ENCODE peak calls at places on chromosomes 2 and 18, in seven cellular contexts. One of them, this sample, is unnamed.

GRCh38 chr2:159409116-159409800 is 122.8 kb upstream of the WDSUB1 start:
- DNase-seq in pancreas: no peak
- DNase-seq in brain pericyte: no peak
- DNase-seq in IMR-90: no peak
- DNase-seq in endothelial cell: no peak
- DNase-seq in activated T-cell treated with anti-CD3 and anti-CD28 coated beads, Interleukin-2, amount 50 U/mL, for 48 hours: no peak
- DNase-seq in thyroid gland: no peak
- DNase-seq in this sample: no peak

GRCh38 chr2:232485333-232485756 is 2.3 kb downstream of the ECEL1 start:
- DNase-seq in pancreas: no peak
- DNase-seq in activated T-cell treated with anti-CD3 and anti-CD28 coated beads, Interleukin-2, amount 50 U/mL, for 48 hours: no peak
- DNase-seq in IMR-90: no peak
- DNase-seq in endothelial cell: no peak
- DNase-seq in brain pericyte: no peak
- DNase-seq in thyroid gland: no peak
- DNase-seq in this sample: no peak

GRCh38 chr18:29164993-29165599 is 988.2 kb upstream of the CDH2 start:
- DNase-seq in activated T-cell treated with anti-CD3 and anti-CD28 coated beads, Interleukin-2, amount 50 U/mL, for 48 hours: no peak
- DNase-seq in thyroid gland: no peak
- DNase-seq in IMR-90: peak; percentile 90
- DNase-seq in brain pericyte: no peak
- DNase-seq in pancreas: no peak
- DNase-seq in endothelial cell: no peak
- DNase-seq in this sample: no peak

GRCh38 chr2:39411186-39411944 is 25.7 kb downstream of the MAP4K3 start:
- DNase-seq in brain pericyte: no peak
- DNase-seq in IMR-90: peak; percentile 96
- DNase-seq in activated T-cell treated with anti-CD3 and anti-CD28 coated beads, Interleukin-2, amount 50 U/mL, for 48 hours: no peak
- DNase-seq in pancreas: no peak
- DNase-seq in thyroid gland: no peak
- DNase-seq in endothelial cell: no peak
- DNase-seq in this sample: no peak

GRCh38 chr2:144516417-144516980 is 3.4 kb downstream of the ZEB2 start:
- DNase-seq in brain pericyte: no peak
- DNase-seq in endothelial cell: no peak
- DNase-seq in activated T-cell treated with anti-CD3 and anti-CD28 coated beads, Interleukin-2, amount 50 U/mL, for 48 hours: no peak
- DNase-seq in thyroid gland: no peak
- DNase-seq in IMR-90: no peak
- DNase-seq in pancreas: no peak
- DNase-seq in this sample: peak; percentile 59

GRCh38 chr2:85830645-85831044 is 58.1 kb downstream of the ST3GAL5 start:
- DNase-seq in brain pericyte: no peak
- DNase-seq in activated T-cell treated with anti-CD3 and anti-CD28 coated beads, Interleukin-2, amount 50 U/mL, for 48 hours: no peak
- DNase-seq in thyroid gland: no peak
- DNase-seq in endothelial cell: no peak
- DNase-seq in IMR-90: no peak
- DNase-seq in pancreas: no peak
- DNase-seq in this sample: no peak

GRCh38 chr2:2798337-2798736 is 467.3 kb upstream of the MYT1L start:
- DNase-seq in pancreas: no peak
- DNase-seq in brain pericyte: no peak
- DNase-seq in thyroid gland: no peak
- DNase-seq in endothelial cell: no peak
- DNase-seq in activated T-cell treated with anti-CD3 and anti-CD28 coated beads, Interleukin-2, amount 50 U/mL, for 48 hours: no peak
- DNase-seq in IMR-90: no peak
- DNase-seq in this sample: no peak

GRCh38 chr2:10137053-10137843 is 14.7 kb downstream of the RRM2 start:
- DNase-seq in endothelial cell: no peak
- DNase-seq in brain pericyte: no peak
- DNase-seq in IMR-90: no peak
- DNase-seq in thyroid gland: no peak
- DNase-seq in activated T-cell treated with anti-CD3 and anti-CD28 coated beads, Interleukin-2, amount 50 U/mL, for 48 hours: peak; percentile 57
- DNase-seq in pancreas: no peak
- DNase-seq in this sample: no peak

GRCh38 chr2:100957971-100958653 is 44.0 kb upstream of the RPL31 start:
- DNase-seq in thyroid gland: peak; percentile 62
- DNase-seq in brain pericyte: no peak
- DNase-seq in pancreas: peak; percentile 58
- DNase-seq in activated T-cell treated with anti-CD3 and anti-CD28 coated beads, Interleukin-2, amount 50 U/mL, for 48 hours: no peak
- DNase-seq in IMR-90: peak; percentile 84
- DNase-seq in endothelial cell: no peak
- DNase-seq in this sample: no peak

GRCh38 chr18:48711651-48712486 is 173.0 kb downstream of the CTIF start:
- DNase-seq in pancreas: no peak
- DNase-seq in thyroid gland: peak; percentile 39
- DNase-seq in brain pericyte: no peak
- DNase-seq in IMR-90: peak; percentile 49
- DNase-seq in activated T-cell treated with anti-CD3 and anti-CD28 coated beads, Interleukin-2, amount 50 U/mL, for 48 hours: no peak
- DNase-seq in endothelial cell: peak; percentile 33
- DNase-seq in this sample: no peak

GRCh38 chr18:26746284-26747130 is 119.0 kb downstream of the AQP4 start:
- DNase-seq in pancreas: no peak
- DNase-seq in brain pericyte: no peak
- DNase-seq in IMR-90: no peak
- DNase-seq in endothelial cell: no peak
- DNase-seq in thyroid gland: no peak
- DNase-seq in activated T-cell treated with anti-CD3 and anti-CD28 coated beads, Interleukin-2, amount 50 U/mL, for 48 hours: no peak
- DNase-seq in this sample: no peak

GRCh38 chr18:73987247-73987980 is 160.2 kb downstream of the FBXO15 start:
- DNase-seq in brain pericyte: no peak
- DNase-seq in IMR-90: no peak
- DNase-seq in activated T-cell treated with anti-CD3 and anti-CD28 coated beads, Interleukin-2, amount 50 U/mL, for 48 hours: no peak
- DNase-seq in endothelial cell: no peak
- DNase-seq in pancreas: no peak
- DNase-seq in thyroid gland: no peak
- DNase-seq in this sample: no peak

GRCh38 chr2:83900859-83901258 is 558.2 kb downstream of the SUCLG1 start:
- DNase-seq in thyroid gland: no peak
- DNase-seq in endothelial cell: no peak
- DNase-seq in pancreas: no peak
- DNase-seq in brain pericyte: no peak
- DNase-seq in IMR-90: peak; percentile 2
- DNase-seq in activated T-cell treated with anti-CD3 and anti-CD28 coated beads, Interleukin-2, amount 50 U/mL, for 48 hours: no peak
- DNase-seq in this sample: no peak